ENCODE peak calls at places on chromosomes 1 and 21, in eight cellular contexts. P, M, Q, Z, F, J, C and Y are unnamed samples.

GRCh38 chr1:8435569-8436071 is 117.7 kb downstream of the SLC45A1 start:
- DNase-seq in P (no peak), M (no peak), Q (peak), Z (no peak), F (no peak), J (no peak), C (no peak), Y (no peak)

GRCh38 chr1:65027699-65028358 is 61.5 kb upstream of the JAK1 start:
- DNase-seq in P (peak), M (no peak), Q (peak), Z (no peak), F (peak), J (no peak), C (peak), Y (no peak)

GRCh38 chr21:44992608-44993031 is 52.8 kb downstream of the SLX9 start:
- DNase-seq in P (peak), M (no peak), Q (no peak), Z (no peak), F (no peak), J (no peak), C (peak), Y (no peak)

GRCh38 chr1:207346562-207346912 is 25.1 kb downstream of the CD55 start:
- DNase-seq in P (no peak), M (no peak), Q (no peak), Z (no peak), F (no peak), J (no peak), C (no peak), Y (no peak)

GRCh38 chr1:245684636-245685035 is 529.9 kb downstream of the KIF26B start:
- DNase-seq in P (no peak), M (no peak), Q (no peak), Z (no peak), F (no peak), J (no peak), C (no peak), Y (no peak)

GRCh38 chr1:202310746-202311145 is 31.0 kb downstream of the UBE2T start:
- DNase-seq in P (no peak), M (no peak), Q (no peak), Z (no peak), F (no peak), J (no peak), C (no peak), Y (no peak)

GRCh38 chr1:39826583-39826982 is 37.9 kb upstream of the BMP8B start:
- DNase-seq in P (no peak), M (no peak), Q (no peak), Z (no peak), F (peak), J (no peak), C (no peak), Y (no peak)

GRCh38 chr1:33360367-33360766 is 39.5 kb upstream of the A3GALT2 start:
- DNase-seq in P (no peak), M (no peak), Q (no peak), Z (no peak), F (no peak), J (no peak), C (no peak), Y (no peak)

GRCh38 chr1:204858381-204858821 is 12.3 kb upstream of the NFASC start:
- DNase-seq in P (no peak), M (no peak), Q (peak), Z (no peak), F (no peak), J (no peak), C (no peak), Y (no peak)

GRCh38 chr1:2322593-2323295 is 68.6 kb downstream of the MORN1 start:
- DNase-seq in P (no peak), M (no peak), Q (no peak), Z (no peak), F (no peak), J (peak), C (no peak), Y (no peak)

GRCh38 chr1:196102826-196103225 is 505.4 kb downstream of the KCNT2 start:
- DNase-seq in P (no peak), M (no peak), Q (no peak), Z (no peak), F (no peak), J (no peak), C (no peak), Y (no peak)

GRCh38 chr1:99608058-99608457 is 37.9 kb upstream of the PALMD start:
- DNase-seq in P (no peak), M (no peak), Q (no peak), Z (no peak), F (no peak), J (no peak), C (no peak), Y (no peak)

GRCh38 chr1:17935230-17935629 is 172.4 kb upstream of the IGSF21 start:
- DNase-seq in P (no peak), M (no peak), Q (no peak), Z (no peak), F (peak), J (peak), C (no peak), Y (no peak)

GRCh38 chr21:44364151-44365053 is 11.0 kb downstream of the TRPM2 start:
- DNase-seq in P (no peak), M (no peak), Q (no peak), Z (no peak), F (no peak), J (no peak), C (peak), Y (no peak)

GRCh38 chr1:93716163-93716562 is 34.5 kb upstream of the BCAR3 start:
- DNase-seq in P (no peak), M (no peak), Q (no peak), Z (no peak), F (no peak), J (no peak), C (no peak), Y (no peak)

GRCh38 chr1:26626994-26627393 is 68.8 kb upstream of the ARID1A start:
- DNase-seq in P (no peak), M (peak), Q (no peak), Z (no peak), F (no peak), J (no peak), C (no peak), Y (no peak)

GRCh38 chr1:20440785-20441200 is 45.2 kb downstream of the CAMK2N1 start:
- DNase-seq in P (peak), M (no peak), Q (peak), Z (peak), F (peak), J (peak), C (no peak), Y (no peak)

GRCh38 chr1:62905309-62905708 is 121.4 kb downstream of the ATG4C start:
- DNase-seq in P (no peak), M (no peak), Q (peak), Z (no peak), F (no peak), J (no peak), C (no peak), Y (no peak)

GRCh38 chr1:175673236-175674150 is 69.9 kb downstream of the TNR start:
- DNase-seq in P (no peak), M (no peak), Q (peak), Z (no peak), F (no peak), J (no peak), C (no peak), Y (no peak)

GRCh38 chr1:167821969-167822685 is 91.8 kb downstream of the ADCY10 start:
- DNase-seq in P (no peak), M (no peak), Q (no peak), Z (no peak), F (no peak), J (no peak), C (no peak), Y (no peak)

GRCh38 chr1:97047412-97047793 is 325.8 kb downstream of the PTBP2 start:
- DNase-seq in P (no peak), M (no peak), Q (no peak), Z (no peak), F (no peak), J (no peak), C (no peak), Y (no peak)

GRCh38 chr1:117646007-117646913 is 40.4 kb downstream of the TENT5C start:
- DNase-seq in P (no peak), M (no peak), Q (no peak), Z (no peak), F (peak), J (no peak), C (no peak), Y (no peak)

GRCh38 chr1:110136911-110137310 is 13.4 kb upstream of the SLC6A17 start:
- DNase-seq in P (no peak), M (no peak), Q (no peak), Z (no peak), F (no peak), J (peak), C (no peak), Y (no peak)
- H3K27ac ChIP-seq in P (no peak), M (no peak), Q (no peak), Z (no peak), F (no peak), J (no peak), C (no peak), Y (no peak)

GRCh38 chr21:41228492-41228891 is 60.5 kb downstream of the BACE2 start:
- DNase-seq in P (no peak), M (no peak), Q (no peak), Z (no peak), F (no peak), J (no peak), C (no peak), Y (no peak)
- TF ChIP-seq CTCF in P (no peak), M (no peak), Q (no peak), Z (no peak), F (no peak), J (no peak), C (no peak), Y (no peak)

DNA sequence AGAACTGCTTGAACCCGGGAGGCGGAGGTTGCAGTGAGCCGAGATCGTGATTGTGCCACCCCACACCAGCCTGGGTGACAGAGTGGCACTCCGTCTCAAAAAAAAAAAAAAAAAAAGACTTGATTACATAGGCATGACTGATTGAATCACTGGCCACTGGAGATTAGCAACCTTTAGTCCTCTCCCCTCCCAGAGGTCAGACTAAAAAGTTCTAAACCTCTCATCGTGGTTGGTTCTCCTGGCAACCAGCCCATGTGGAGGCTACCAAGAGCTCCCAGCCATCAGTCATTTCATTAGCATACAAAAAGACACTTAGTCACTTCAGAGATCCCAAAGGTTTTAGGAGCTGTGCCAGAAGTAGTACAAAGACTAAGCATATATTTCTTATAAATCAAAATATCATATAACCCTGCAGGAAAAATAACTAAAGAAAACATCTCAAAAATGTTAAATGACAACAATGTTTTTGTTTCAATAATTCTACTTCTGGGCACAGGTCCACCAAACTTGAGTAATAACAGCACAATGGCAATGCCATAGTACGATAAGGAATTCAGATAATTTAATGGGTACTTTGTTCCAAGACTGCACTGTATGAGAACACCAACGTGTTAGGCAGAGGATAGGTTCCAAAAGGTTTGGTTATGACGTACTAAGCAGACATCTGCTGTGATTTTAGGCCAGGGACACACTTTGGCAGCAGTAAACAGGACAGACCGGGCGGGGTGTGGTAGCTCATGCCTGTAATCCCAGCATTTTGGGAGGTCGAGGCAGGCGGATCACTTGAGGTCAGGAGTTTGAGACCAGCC is 18.1 kb downstream of the USP48 start:
- DNase-seq in P (no peak), M (peak), Q (peak), Z (peak), F (no peak), J (no peak), C (no peak), Y (no peak)
- H3K27ac ChIP-seq in P (no peak), M (peak), Q (peak), Z (peak), F (no peak), J (no peak), C (peak), Y (peak)

GRCh38 chr1:154866257-154866994 is 3.7 kb downstream of the KCNN3 start:
- DNase-seq in P (peak), M (no peak), Q (no peak), Z (no peak), F (no peak), J (no peak), C (no peak), Y (no peak)

GRCh38 chr1:154867841-154868610 is 2.1 kb downstream of the KCNN3 start:
- DNase-seq in P (peak), M (no peak), Q (no peak), Z (no peak), F (no peak), J (no peak), C (no peak), Y (no peak)

GRCh38 chr1:154869351-154870116 is 547 bp downstream of the KCNN3 start:
- DNase-seq in P (peak), M (peak), Q (no peak), Z (no peak), F (peak), J (peak), C (peak), Y (no peak)

GRCh38 chr1:154865442-154866256 is 4.4 kb downstream of the KCNN3 start:
- DNase-seq in P (no peak), M (no peak), Q (no peak), Z (no peak), F (no peak), J (no peak), C (no peak), Y (no peak)

GRCh38 chr1:154866995-154867795 is 2.9 kb downstream of the KCNN3 start:
- DNase-seq in P (peak), M (no peak), Q (peak), Z (peak), F (no peak), J (peak), C (no peak), Y (no peak)
- TF ChIP-seq CTCF in P (no peak), M (no peak), Q (peak), Z (no peak), F (no peak), J (no peak), C (no peak), Y (no peak)

GRCh38 chr21:39637197-39637970 is 24.6 kb downstream of the B3GALT5 start:
- DNase-seq in P (no peak), M (no peak), Q (no peak), Z (no peak), F (peak), J (no peak), C (no peak), Y (peak)

GRCh38 chr21:39641827-39642450 is 29.2 kb downstream of the B3GALT5 start:
- DNase-seq in P (no peak), M (no peak), Q (no peak), Z (no peak), F (no peak), J (no peak), C (no peak), Y (no peak)

GRCh38 chr21:39637971-39638628 is 25.4 kb downstream of the B3GALT5 start:
- DNase-seq in P (peak), M (no peak), Q (no peak), Z (no peak), F (peak), J (no peak), C (no peak), Y (peak)

GRCh38 chr21:39644069-39644468 is 31.3 kb downstream of the B3GALT5 start:
- DNase-seq in P (no peak), M (no peak), Q (no peak), Z (no peak), F (peak), J (no peak), C (no peak), Y (peak)

DNA sequence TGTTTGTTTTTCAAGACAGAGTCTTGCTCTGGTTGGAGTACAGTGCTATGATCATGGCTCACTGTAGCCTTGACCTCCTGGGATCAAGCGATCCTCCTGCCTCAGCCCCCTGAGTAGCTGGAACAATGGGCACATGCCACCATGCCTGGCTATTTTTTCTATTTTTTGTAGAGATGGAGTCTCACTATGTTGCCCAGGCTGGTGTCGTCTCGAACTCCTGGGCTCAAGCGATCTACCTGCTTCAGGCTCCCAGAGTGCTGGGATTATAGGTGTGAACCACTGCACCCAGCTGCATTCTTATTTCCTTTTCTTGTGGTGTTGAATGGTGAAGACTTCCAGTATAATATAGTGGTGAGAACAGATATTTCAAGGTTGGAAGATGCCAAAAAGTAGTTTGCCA is 28.0 kb downstream of the B3GALT5 start:
- DNase-seq in P (no peak), M (no peak), Q (no peak), Z (no peak), F (peak), J (no peak), C (no peak), Y (no peak)
- H3K27ac ChIP-seq in P (no peak), M (no peak), Q (no peak), Z (peak), F (no peak), J (no peak), C (no peak), Y (no peak)